ENCODE peak calls at places on chromosomes 11 and 22, in ten cellular contexts. Q is epithelial cell of esophagus; H is heart right ventricle; P is stomach; Y is bronchial epithelial cell; F is A549; D is gastrocnemius medialis; U is ascending aorta; E is CD4-positive, alpha-beta T cell; B is OCI-LY7. V is an unnamed sample.

GRCh38 chr22:23889620-23890019 is 4.6 kb upstream of the MIF start:
- DNase-seq in D (no peak), B (no peak), P (peak), Q (no peak), U (no peak), E (no peak), Y (no peak), F (no peak), H (peak), V (no peak)

GRCh38 chr11:69178819-69179482 is 23.2 kb downstream of the SMIM38 start:
- DNase-seq in H (no peak), Y (no peak), Q (no peak), D (no peak), E (no peak), U (no peak), F (no peak), B (no peak), P (peak), V (no peak)

GRCh38 chr22:45212306-45212709 is 28.4 kb downstream of the KIAA0930 start:
- DNase-seq in Y (peak), Q (peak), E (no peak), B (no peak), F (peak), D (peak), H (peak), P (peak), U (peak), V (no peak)

GRCh38 chr22:27207907-27208306 is 550.5 kb downstream of the MIAT start:
- DNase-seq in F (peak), D (no peak), U (no peak), B (no peak), P (no peak), Y (peak), H (no peak), E (no peak), Q (peak), V (no peak)

GRCh38 chr11:23192256-23192655 is 332.0 kb upstream of the CCDC179 start:
- DNase-seq in P (no peak), Y (peak), U (no peak), B (no peak), H (no peak), E (no peak), D (no peak), F (no peak), Q (peak), V (no peak)

GRCh38 chr22:26860233-26860765 is 202.9 kb downstream of the MIAT start:
- DNase-seq in E (no peak), U (no peak), D (no peak), B (no peak), F (no peak), P (no peak), H (no peak), Q (no peak), Y (no peak), V (no peak)

GRCh38 chr22:42803454-42803853 is 53.6 kb downstream of the ARFGAP3 start:
- DNase-seq in E (no peak), Q (no peak), P (peak), D (peak), Y (no peak), H (peak), U (no peak), F (no peak), B (no peak), V (no peak)

GRCh38 chr11:47130541-47130940 is 46.1 kb downstream of the ARFGAP2 start:
- DNase-seq in Y (no peak), P (no peak), H (no peak), D (no peak), U (no peak), Q (no peak), E (no peak), B (no peak), F (no peak), V (no peak)

GRCh38 chr11:27388001-27388400 is 25.0 kb upstream of the CCDC34 start:
- DNase-seq in E (no peak), Y (no peak), D (no peak), Q (no peak), F (no peak), U (no peak), H (no peak), B (no peak), P (no peak), V (no peak)

GRCh38 chr11:9138612-9139579 is 47.5 kb upstream of the SCUBE2 start:
- DNase-seq in H (no peak), U (no peak), F (peak), Q (peak), P (peak), Y (peak), D (no peak), E (peak), B (no peak), V (no peak)

GRCh38 chr11:103359221-103359620 is 250.0 kb downstream of the DYNC2H1 start:
- DNase-seq in U (no peak), F (no peak), H (no peak), E (no peak), Q (no peak), D (no peak), Y (no peak), B (no peak), P (no peak), V (no peak)

GRCh38 chr11:1920128-1920908 is 815 bp downstream of the TNNT3 start:
- DNase-seq in P (no peak), Q (no peak), D (no peak), B (no peak), U (no peak), E (no peak), F (no peak), H (no peak), Y (no peak), V (no peak)

GRCh38 chr11:88102595-88102929 is 72.7 kb downstream of the RAB38 start:
- DNase-seq in P (no peak), B (no peak), D (no peak), Y (peak), Q (peak), H (no peak), F (no peak), U (no peak), E (no peak), V (no peak)

GRCh38 chr11:23413057-23413456 is 552.8 kb upstream of the CCDC179 start:
- DNase-seq in U (no peak), B (no peak), H (no peak), F (no peak), E (no peak), D (no peak), Y (peak), Q (no peak), P (no peak), V (no peak)

GRCh38 chr11:34707462-34707840 is 86.6 kb downstream of the EHF start:
- DNase-seq in F (no peak), Y (no peak), Q (peak), D (no peak), U (no peak), E (no peak), B (no peak), P (no peak), H (no peak), V (no peak)

GRCh38 chr11:120304526-120304925 is 20.6 kb upstream of the TLCD5 start:
- DNase-seq in Q (peak), B (no peak), Y (peak), F (peak), U (no peak), D (no peak), E (no peak), P (no peak), H (no peak), V (no peak)

GRCh38 chr11:44568706-44569473 is 3.4 kb downstream of the CD82 start:
- DNase-seq in H (peak), Q (peak), B (peak), F (peak), Y (peak), E (peak), D (peak), P (peak), U (peak), V (no peak)

GRCh38 chr22:42461511-42461910 is 29.3 kb upstream of the NFAM1 start:
- DNase-seq in B (no peak), P (no peak), Y (no peak), H (no peak), E (no peak), U (no peak), Q (no peak), D (no peak), F (no peak), V (no peak)

GRCh38 chr11:18347471-18348125 is 25.2 kb downstream of the GTF2H1 start:
- DNase-seq in D (no peak), U (no peak), Q (peak), H (no peak), B (no peak), Y (peak), E (no peak), P (no peak), F (no peak), V (no peak)

GRCh38 chr11:94537051-94537600 is 6.6 kb upstream of the FUT4 start:
- DNase-seq in D (no peak), F (peak), Y (no peak), Q (no peak), B (no peak), E (no peak), U (no peak), H (no peak), P (no peak), V (no peak)

GRCh38 chr11:68311155-68312116 is 955 bp upstream of the LRP5 start:
- DNase-seq in P (no peak), D (no peak), Y (no peak), E (no peak), H (no peak), Q (no peak), U (no peak), B (no peak), F (no peak), V (no peak)

GRCh38 chr11:2891291-2891690 is 5.7 kb upstream of the CDKN1C start:
- DNase-seq in F (no peak), P (no peak), E (no peak), U (no peak), B (no peak), H (no peak), D (no peak), Q (no peak), Y (no peak), V (no peak)

GRCh38 chr22:32920032-32920628 is 118.6 kb downstream of the TIMP3 start:
- DNase-seq in Y (no peak), D (peak), U (no peak), B (no peak), Q (no peak), P (no peak), E (no peak), F (no peak), H (peak), V (no peak)

GRCh38 chr11:36292311-36292722 is 3.1 kb upstream of the COMMD9 start:
- DNase-seq in H (no peak), Q (peak), Y (peak), U (no peak), P (no peak), F (peak), D (no peak), B (peak), E (no peak), V (no peak)
- TF ChIP-seq CTCF in H (peak), Q (peak), Y (peak), U (no peak), P (no peak), F (peak), D (peak), B (peak), E (peak), V (peak)

DNA sequence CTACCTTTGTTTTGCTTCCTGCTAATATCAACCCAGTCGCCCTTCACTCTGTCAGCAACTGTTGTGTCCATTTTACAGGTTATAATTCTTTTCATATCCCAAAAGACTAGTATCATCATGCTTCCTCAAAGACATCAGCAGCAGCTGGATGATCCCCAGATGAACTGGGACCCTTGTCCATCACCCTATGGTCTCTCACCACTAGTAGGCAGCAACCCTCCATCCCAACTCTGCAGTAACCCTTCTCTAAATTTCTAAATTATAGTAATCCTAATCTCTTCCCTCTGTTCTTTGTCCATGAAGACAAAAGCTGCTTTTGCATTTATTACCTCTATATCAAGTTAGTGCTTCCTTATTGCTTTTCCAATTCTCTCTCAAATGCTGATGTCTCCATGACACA is 1025.8 kb downstream of the FAM181B start:
- DNase-seq in P (no peak), B (no peak), D (no peak), U (no peak), H (no peak), F (no peak), Q (no peak), E (no peak), Y (no peak), V (no peak)
- TF ChIP-seq CTCF in P (no peak), B (peak), D (no peak), U (no peak), H (no peak), F (no peak), Q (no peak), E (no peak), Y (no peak), V (no peak)

DNA sequence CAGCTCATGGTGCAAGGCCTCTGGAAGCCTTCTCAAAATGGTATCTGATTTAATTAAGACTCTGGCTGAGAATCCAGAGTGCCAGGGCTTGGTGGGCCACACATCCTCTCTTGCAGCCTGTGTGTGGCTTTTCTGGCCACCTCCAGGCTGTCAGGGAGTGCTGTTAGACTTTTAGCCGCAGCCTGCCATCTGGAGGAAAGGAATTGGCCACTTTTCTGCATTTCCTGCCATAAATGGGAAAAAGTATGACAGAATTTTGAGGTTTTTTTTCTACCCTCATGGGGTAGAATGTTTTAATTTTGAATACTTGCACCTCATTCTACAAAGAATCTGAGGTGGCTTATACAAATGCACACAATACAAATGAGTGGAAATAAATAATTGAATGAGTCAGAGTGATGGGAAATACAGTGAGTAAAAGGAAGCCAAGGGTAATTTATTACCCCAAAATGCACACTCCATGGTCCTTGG is 218.4 kb downstream of the ADAMTS15 start:
- DNase-seq in F (no peak), B (no peak), D (no peak), Q (no peak), Y (no peak), E (no peak), H (no peak), P (no peak), U (no peak), V (no peak)
- TF ChIP-seq CTCF in F (no peak), B (no peak), D (no peak), Q (no peak), Y (no peak), E (no peak), H (no peak), P (no peak), U (no peak), V (no peak)

DNA sequence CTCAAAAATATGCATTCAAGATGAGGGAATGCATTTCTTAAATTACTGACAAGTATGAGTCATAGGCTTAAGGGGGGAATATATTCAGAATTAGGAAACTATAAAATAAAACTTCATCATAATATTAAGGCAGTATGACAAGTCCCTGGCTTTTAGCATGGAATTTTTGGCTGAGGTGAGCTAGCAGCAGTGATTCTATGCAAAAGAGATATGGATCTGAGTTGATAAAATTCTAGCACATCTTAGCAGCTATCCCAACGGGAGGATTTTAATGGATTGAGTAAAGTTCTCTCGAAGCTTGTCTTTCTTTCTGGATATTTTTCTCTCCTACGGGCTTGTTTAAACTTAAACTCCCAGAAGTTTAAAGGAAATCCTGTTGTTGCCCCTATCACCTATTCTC is 1.2 kb downstream of the OR51Q1 start:
- DNase-seq in B (no peak), U (no peak), Y (no peak), D (no peak), F (no peak), H (no peak), P (no peak), Q (no peak), E (no peak), V (no peak)
- TF ChIP-seq CTCF in B (no peak), U (no peak), Y (no peak), D (no peak), F (no peak), H (no peak), P (no peak), Q (no peak), E (no peak), V (no peak)

GRCh38 chr11:133911169-133911568 is 45.6 kb downstream of the IGSF9B start:
- DNase-seq in U (no peak), Q (no peak), Y (no peak), D (no peak), E (no peak), B (no peak), P (no peak), F (peak), H (no peak), V (no peak)
- TF ChIP-seq CTCF in U (no peak), Q (no peak), Y (no peak), D (no peak), E (no peak), B (peak), P (no peak), F (no peak), H (no peak), V (peak)

GRCh38 chr22:50184004-50184461 is 1.7 kb upstream of the TRABD start:
- DNase-seq in Q (peak), Y (no peak), H (peak), U (no peak), F (peak), E (no peak), B (no peak), D (no peak), P (peak), V (no peak)
- TF ChIP-seq CTCF in Q (peak), Y (no peak), H (no peak), U (no peak), F (no peak), E (no peak), B (no peak), D (no peak), P (no peak), V (peak)

GRCh38 chr11:45852018-45852711 is 4.9 kb downstream of the CRY2 start:
- DNase-seq in F (no peak), U (no peak), H (no peak), P (no peak), D (no peak), B (no peak), Q (no peak), E (no peak), Y (no peak), V (no peak)
- TF ChIP-seq CTCF in F (no peak), U (no peak), H (no peak), P (no peak), D (no peak), B (no peak), Q (no peak), E (no peak), Y (no peak), V (no peak)

GRCh38 chr11:16114978-16115871 is 241.1 kb downstream of the SOX6 start:
- DNase-seq in B (no peak), F (no peak), D (no peak), U (no peak), Y (no peak), Q (no peak), P (no peak), H (no peak), E (no peak), V (no peak)
- TF ChIP-seq CTCF in B (no peak), F (no peak), D (no peak), U (no peak), Y (no peak), Q (no peak), P (no peak), H (no peak), E (no peak), V (no peak)

DNA sequence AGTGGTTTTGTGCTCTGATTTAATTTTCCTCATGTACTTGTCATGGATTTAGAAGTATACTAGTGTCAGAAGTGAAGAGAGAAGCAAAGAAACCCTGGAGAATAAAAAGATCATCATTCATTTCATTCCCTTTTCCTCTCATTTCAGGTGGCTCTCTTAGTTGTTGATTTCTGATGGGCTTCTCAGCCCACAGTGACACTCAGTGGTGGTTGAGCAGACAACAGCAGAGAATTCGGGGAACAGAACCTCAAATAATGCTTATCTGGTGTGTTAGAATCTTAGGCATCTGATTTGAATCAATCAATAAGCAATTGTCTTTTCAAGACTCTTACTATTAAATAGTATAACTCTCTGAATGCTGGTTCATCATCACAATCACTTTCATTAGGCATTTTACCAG is 1289.4 kb downstream of the FAM181B start:
- DNase-seq in U (no peak), F (no peak), P (no peak), D (no peak), Y (no peak), B (no peak), Q (no peak), E (no peak), H (no peak), V (no peak)
- TF ChIP-seq CTCF in U (no peak), F (no peak), P (no peak), D (no peak), Y (no peak), B (peak), Q (peak), E (no peak), H (peak), V (peak)

DNA sequence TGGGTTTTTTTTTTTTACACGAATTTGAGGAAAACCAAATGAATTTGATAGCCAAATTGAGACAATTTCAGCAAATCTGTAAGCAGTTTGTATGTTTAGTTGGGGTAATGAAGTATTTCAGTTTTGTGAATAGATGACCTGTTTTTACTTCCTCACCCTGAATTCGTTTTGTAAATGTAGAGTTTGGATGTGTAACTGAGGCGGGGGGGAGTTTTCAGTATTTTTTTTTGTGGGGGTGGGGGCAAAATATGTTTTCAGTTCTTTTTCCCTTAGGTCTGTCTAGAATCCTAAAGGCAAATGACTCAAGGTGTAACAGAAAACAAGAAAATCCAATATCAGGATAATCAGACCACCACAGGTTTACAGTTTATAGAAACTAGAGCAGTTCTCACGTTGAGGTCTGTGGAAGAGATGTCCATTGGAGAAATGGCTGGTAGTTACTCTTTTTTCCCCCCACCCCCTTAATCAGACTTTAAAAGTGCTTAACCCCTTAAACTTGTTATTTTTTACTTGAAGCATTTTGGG is 2.2 kb downstream of the MALAT1 start:
- DNase-seq in H (no peak), B (peak), F (no peak), E (no peak), P (no peak), D (no peak), Q (no peak), U (no peak), Y (no peak), V (no peak)
- TF ChIP-seq CTCF in H (no peak), B (no peak), F (no peak), E (no peak), P (no peak), D (no peak), Q (no peak), U (no peak), Y (no peak), V (no peak)